ENCODE peak calls at places on chromosomes 4 and X, in seven cellular contexts. One of them, this sample, is unnamed.

GRCh38 chr4:87547016-87547708 is 18.0 kb upstream of the SPARCL1 start:
- DNase-seq in sigmoid colon: no peak
- DNase-seq in left ventricle myocardium inferior: no peak
- DNase-seq in nephron progenitor cell: no peak
- DNase-seq in H9: no peak
- DNase-seq in fibroblast of lung: no peak
- DNase-seq in K562: no peak
- DNase-seq in this sample: no peak

GRCh38 chr4:129064717-129065116 is 28.6 kb downstream of the SCLT1 start:
- DNase-seq in H9: no peak
- DNase-seq in sigmoid colon: no peak
- DNase-seq in left ventricle myocardium inferior: no peak
- DNase-seq in fibroblast of lung: peak
- DNase-seq in K562: no peak
- DNase-seq in nephron progenitor cell: no peak
- DNase-seq in this sample: no peak

GRCh38 chr4:151990201-151990600 is 229.4 kb upstream of the GATB start:
- DNase-seq in nephron progenitor cell: no peak
- DNase-seq in fibroblast of lung: peak
- DNase-seq in H9: no peak
- DNase-seq in left ventricle myocardium inferior: no peak
- DNase-seq in K562: no peak
- DNase-seq in sigmoid colon: no peak
- DNase-seq in this sample: no peak

GRCh38 chr4:89077806-89078205 is 20.8 kb upstream of the FAM13A start:
- DNase-seq in sigmoid colon: no peak
- DNase-seq in fibroblast of lung: peak
- DNase-seq in left ventricle myocardium inferior: no peak
- DNase-seq in H9: no peak
- DNase-seq in nephron progenitor cell: no peak
- DNase-seq in K562: no peak
- DNase-seq in this sample: no peak

GRCh38 chr4:6942238-6942800 is 32.7 kb downstream of the TBC1D14 start:
- DNase-seq in nephron progenitor cell: no peak
- DNase-seq in sigmoid colon: no peak
- DNase-seq in K562: peak
- DNase-seq in fibroblast of lung: peak
- DNase-seq in H9: no peak
- DNase-seq in left ventricle myocardium inferior: no peak
- DNase-seq in this sample: peak

GRCh38 chr4:75916091-75916661 is 13.9 kb upstream of the PPEF2 start:
- DNase-seq in fibroblast of lung: peak
- DNase-seq in K562: peak
- DNase-seq in H9: peak
- DNase-seq in left ventricle myocardium inferior: no peak
- DNase-seq in sigmoid colon: no peak
- DNase-seq in nephron progenitor cell: peak
- DNase-seq in this sample: peak

GRCh38 chr4:8580321-8581093 is at the start of gene GPR78:
- DNase-seq in left ventricle myocardium inferior: peak
- DNase-seq in sigmoid colon: peak
- DNase-seq in K562: peak
- DNase-seq in nephron progenitor cell: peak
- DNase-seq in fibroblast of lung: peak
- DNase-seq in H9: peak
- DNase-seq in this sample: peak

GRCh38 chrX:114930227-114930626 is 87.2 kb downstream of the IL13RA2 start:
- DNase-seq in nephron progenitor cell: no peak
- DNase-seq in sigmoid colon: no peak
- DNase-seq in H9: no peak
- DNase-seq in K562: no peak
- DNase-seq in fibroblast of lung: no peak
- DNase-seq in left ventricle myocardium inferior: no peak
- DNase-seq in this sample: no peak

GRCh38 chr4:14445882-14446281 is 556.4 kb upstream of the CPEB2 start:
- DNase-seq in sigmoid colon: no peak
- DNase-seq in nephron progenitor cell: no peak
- DNase-seq in fibroblast of lung: no peak
- DNase-seq in left ventricle myocardium inferior: no peak
- DNase-seq in H9: no peak
- DNase-seq in K562: no peak
- DNase-seq in this sample: no peak

GRCh38 chr4:155885666-155886065 is 17.8 kb upstream of the TDO2 start:
- DNase-seq in H9: no peak
- DNase-seq in fibroblast of lung: peak
- DNase-seq in nephron progenitor cell: no peak
- DNase-seq in sigmoid colon: no peak
- DNase-seq in left ventricle myocardium inferior: no peak
- DNase-seq in K562: no peak
- DNase-seq in this sample: no peak

GRCh38 chr4:155879767-155880166 is 13.7 kb upstream of the ASIC5 start:
- DNase-seq in sigmoid colon: no peak
- DNase-seq in nephron progenitor cell: no peak
- DNase-seq in K562: no peak
- DNase-seq in H9: no peak
- DNase-seq in fibroblast of lung: no peak
- DNase-seq in left ventricle myocardium inferior: no peak
- DNase-seq in this sample: no peak

GRCh38 chr4:155883895-155884294 is 17.8 kb upstream of the ASIC5 start:
- DNase-seq in H9: no peak
- DNase-seq in K562: no peak
- DNase-seq in fibroblast of lung: no peak
- DNase-seq in sigmoid colon: no peak
- DNase-seq in nephron progenitor cell: no peak
- DNase-seq in left ventricle myocardium inferior: no peak
- DNase-seq in this sample: no peak

GRCh38 chr4:155878611-155879010 is 12.5 kb upstream of the ASIC5 start:
- DNase-seq in left ventricle myocardium inferior: no peak
- DNase-seq in H9: no peak
- DNase-seq in nephron progenitor cell: no peak
- DNase-seq in sigmoid colon: no peak
- DNase-seq in K562: no peak
- DNase-seq in fibroblast of lung: no peak
- DNase-seq in this sample: no peak

GRCh38 chr4:155881555-155881954 is 15.5 kb upstream of the ASIC5 start:
- DNase-seq in H9: no peak
- DNase-seq in nephron progenitor cell: no peak
- DNase-seq in K562: no peak
- DNase-seq in sigmoid colon: no peak
- DNase-seq in left ventricle myocardium inferior: no peak
- DNase-seq in fibroblast of lung: no peak
- DNase-seq in this sample: no peak
- TF ChIP-seq CTCF in H9: no peak
- TF ChIP-seq CTCF in nephron progenitor cell: no peak
- TF ChIP-seq CTCF in K562: no peak
- TF ChIP-seq CTCF in sigmoid colon: no peak
- TF ChIP-seq CTCF in left ventricle myocardium inferior: no peak
- TF ChIP-seq CTCF in fibroblast of lung: no peak
- TF ChIP-seq CTCF in this sample: no peak

GRCh38 chrX:18886344-18887161 is 97.4 kb downstream of the PHKA2 start:
- DNase-seq in nephron progenitor cell: peak
- DNase-seq in sigmoid colon: peak
- DNase-seq in K562: peak
- DNase-seq in fibroblast of lung: peak
- DNase-seq in left ventricle myocardium inferior: peak
- DNase-seq in H9: peak
- DNase-seq in this sample: peak
- TF ChIP-seq CTCF in nephron progenitor cell: no peak
- TF ChIP-seq CTCF in sigmoid colon: peak
- TF ChIP-seq CTCF in K562: peak
- TF ChIP-seq CTCF in fibroblast of lung: peak
- TF ChIP-seq CTCF in left ventricle myocardium inferior: peak
- TF ChIP-seq CTCF in H9: peak
- TF ChIP-seq CTCF in this sample: peak

GRCh38 chrX:139112432-139112831 is 400.9 kb upstream of the FGF13 start:
- DNase-seq in left ventricle myocardium inferior: no peak
- DNase-seq in fibroblast of lung: peak
- DNase-seq in K562: no peak
- DNase-seq in sigmoid colon: peak
- DNase-seq in H9: no peak
- DNase-seq in nephron progenitor cell: no peak
- DNase-seq in this sample: no peak

GRCh38 chrX:139113682-139114081 is 402.2 kb upstream of the FGF13 start:
- DNase-seq in fibroblast of lung: peak
- DNase-seq in left ventricle myocardium inferior: no peak
- DNase-seq in K562: no peak
- DNase-seq in nephron progenitor cell: no peak
- DNase-seq in sigmoid colon: no peak
- DNase-seq in H9: no peak
- DNase-seq in this sample: no peak
- TF ChIP-seq CTCF in fibroblast of lung: no peak
- TF ChIP-seq CTCF in left ventricle myocardium inferior: no peak
- TF ChIP-seq CTCF in K562: no peak
- TF ChIP-seq CTCF in nephron progenitor cell: no peak
- TF ChIP-seq CTCF in sigmoid colon: no peak
- TF ChIP-seq CTCF in H9: no peak
- TF ChIP-seq CTCF in this sample: no peak

GRCh38 chr4:126057371-126057770 is 742.6 kb downstream of the FAT4 start:
- DNase-seq in left ventricle myocardium inferior: no peak
- DNase-seq in H9: no peak
- DNase-seq in sigmoid colon: no peak
- DNase-seq in nephron progenitor cell: no peak
- DNase-seq in K562: no peak
- DNase-seq in fibroblast of lung: no peak
- DNase-seq in this sample: no peak

GRCh38 chr4:126046081-126046614 is 731.4 kb downstream of the FAT4 start:
- DNase-seq in left ventricle myocardium inferior: no peak
- DNase-seq in nephron progenitor cell: no peak
- DNase-seq in K562: no peak
- DNase-seq in fibroblast of lung: peak
- DNase-seq in sigmoid colon: no peak
- DNase-seq in H9: no peak
- DNase-seq in this sample: no peak

GRCh38 chr4:126047114-126047513 is 732.4 kb downstream of the FAT4 start:
- DNase-seq in fibroblast of lung: no peak
- DNase-seq in nephron progenitor cell: no peak
- DNase-seq in sigmoid colon: no peak
- DNase-seq in H9: no peak
- DNase-seq in K562: no peak
- DNase-seq in left ventricle myocardium inferior: no peak
- DNase-seq in this sample: no peak

DNA sequence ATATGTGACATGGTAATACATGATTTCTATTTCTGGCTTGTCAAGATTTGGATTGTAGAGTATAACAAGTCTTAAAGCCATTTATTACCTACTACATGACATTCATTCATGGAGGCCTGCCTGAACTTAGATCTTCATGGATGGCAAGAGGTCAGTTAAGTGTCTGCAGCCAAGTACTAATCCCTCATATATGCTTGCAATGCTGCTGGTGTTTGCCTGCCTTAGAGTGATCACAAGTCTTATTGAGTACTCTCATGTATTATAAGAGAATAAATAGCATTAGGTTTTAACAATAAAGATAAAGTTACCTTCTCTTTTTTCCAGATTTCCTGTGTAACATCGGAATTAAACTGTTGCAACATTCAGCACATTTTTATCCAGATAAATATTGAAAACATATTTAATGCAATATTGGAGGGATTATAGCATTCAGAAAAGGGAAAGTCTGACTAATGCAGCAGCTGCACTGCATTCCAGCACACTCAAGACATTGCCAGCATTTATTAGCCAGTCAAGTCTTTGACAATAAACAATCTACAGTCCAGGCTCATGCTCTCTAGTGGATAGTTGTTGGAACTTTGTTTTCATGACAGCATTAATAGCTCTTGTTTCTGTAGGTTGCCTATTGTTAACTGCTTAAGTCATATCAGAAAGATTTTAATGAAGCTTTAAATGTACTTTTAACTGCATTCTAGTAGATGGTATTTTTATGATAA is 737.1 kb downstream of the FAT4 start:
- DNase-seq in nephron progenitor cell: no peak
- DNase-seq in H9: no peak
- DNase-seq in left ventricle myocardium inferior: no peak
- DNase-seq in K562: no peak
- DNase-seq in fibroblast of lung: peak
- DNase-seq in sigmoid colon: no peak
- DNase-seq in this sample: no peak
- TF ChIP-seq CTCF in nephron progenitor cell: no peak
- TF ChIP-seq CTCF in H9: no peak
- TF ChIP-seq CTCF in left ventricle myocardium inferior: peak
- TF ChIP-seq CTCF in K562: no peak
- TF ChIP-seq CTCF in fibroblast of lung: peak
- TF ChIP-seq CTCF in sigmoid colon: no peak
- TF ChIP-seq CTCF in this sample: no peak

DNA sequence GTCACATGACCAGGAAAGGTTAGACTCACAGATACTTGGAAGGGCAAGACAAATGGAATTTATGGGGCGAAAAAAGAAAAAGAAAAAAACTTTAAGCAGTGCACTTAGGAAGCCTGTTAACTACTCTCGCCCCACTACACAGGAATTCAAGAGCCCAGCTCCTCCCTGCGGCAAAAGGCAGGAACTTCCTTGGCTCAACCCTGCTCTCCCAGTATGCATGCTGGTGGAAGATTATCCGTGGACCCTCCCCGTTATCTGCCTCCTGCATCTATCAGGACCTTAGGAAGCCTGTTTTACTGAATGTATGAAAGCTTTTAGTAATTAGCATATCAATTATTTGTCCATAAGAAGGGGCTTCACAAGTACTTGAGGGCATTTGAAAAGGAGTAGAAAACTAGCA is 40.1 kb upstream of the RPA4 start:
- DNase-seq in H9: peak
- DNase-seq in fibroblast of lung: peak
- DNase-seq in K562: peak
- DNase-seq in nephron progenitor cell: peak
- DNase-seq in left ventricle myocardium inferior: no peak
- DNase-seq in sigmoid colon: no peak
- DNase-seq in this sample: no peak
- TF ChIP-seq CTCF in H9: peak
- TF ChIP-seq CTCF in fibroblast of lung: no peak
- TF ChIP-seq CTCF in K562: no peak
- TF ChIP-seq CTCF in nephron progenitor cell: peak
- TF ChIP-seq CTCF in left ventricle myocardium inferior: peak
- TF ChIP-seq CTCF in sigmoid colon: no peak
- TF ChIP-seq CTCF in this sample: no peak

This sample was measured in GM13977.